ENCODE peak calls at places on chromosomes 16 and 17, in nine cellular contexts. N, C, L, M, X, H, U, T and S are unnamed samples. For H3K4me1 and H3K27me3, the result is how much of the 10 kb centered on the place peaks cover.

GRCh38 chr17:17189559-17189958 is 16.6 kb downstream of the PLD6 start:
- DNase-seq in U (no peak), L (no peak), M (no peak), H (no peak), C (no peak), N (no peak), T (no peak), X (no peak), S (peak)

GRCh38 chr17:79114455-79115301 is 40.1 kb downstream of the ENGASE start:
- DNase-seq in C (peak), H (peak), L (no peak), X (no peak), T (peak), M (peak), N (no peak), U (no peak), S (no peak)

GRCh38 chr17:5885336-5885735 is 184.8 kb upstream of the WSCD1 start:
- DNase-seq in M (no peak), U (no peak), H (no peak), N (no peak), T (no peak), X (no peak), L (no peak), C (peak), S (no peak)

GRCh38 chr16:61818850-61819249 is 217.4 kb downstream of the CDH8 start:
- DNase-seq in C (no peak), U (no peak), T (no peak), X (no peak), H (no peak), L (no peak), N (no peak), M (no peak), S (no peak)

GRCh38 chr16:4257646-4258556 is 14.9 kb downstream of the TFAP4 start:
- DNase-seq in M (peak), H (no peak), U (no peak), L (no peak), X (no peak), C (no peak), N (no peak), T (peak), S (no peak)

GRCh38 chr16:7218936-7219335 is 113.7 kb upstream of the RBFOX1 start:
- DNase-seq in C (no peak), X (no peak), U (no peak), L (no peak), N (no peak), H (peak), M (no peak), T (no peak), S (no peak)

GRCh38 chr16:85573696-85574641 is 39.2 kb upstream of the GSE1 start:
- DNase-seq in H (no peak), M (peak), L (no peak), C (peak), N (no peak), T (peak), X (no peak), U (peak), S (no peak)

GRCh38 chr16:6684076-6684673 is 648.5 kb upstream of the RBFOX1 start:
- DNase-seq in L (peak), X (no peak), N (no peak), U (no peak), H (peak), C (peak), M (no peak), T (no peak), S (no peak)

GRCh38 chr16:2288701-2289100 is 20.8 kb upstream of the RNPS1 start:
- DNase-seq in T (no peak), N (no peak), H (no peak), U (no peak), L (no peak), C (peak), M (no peak), X (no peak), S (no peak)

GRCh38 chr17:4859816-4860625 is 26.9 kb downstream of the MINK1 start:
- DNase-seq in U (no peak), H (no peak), X (no peak), N (no peak), C (no peak), T (no peak), L (no peak), M (no peak), S (no peak)

GRCh38 chr17:59372138-59372751 is 40.8 kb downstream of the YPEL2 start:
- DNase-seq in C (no peak), M (no peak), L (no peak), X (no peak), T (no peak), H (no peak), N (no peak), U (no peak), S (no peak)

GRCh38 chr16:57462978-57463362 is 491 bp downstream of the POLR2C start:
- DNase-seq in U (no peak), H (peak), M (no peak), X (no peak), C (no peak), N (no peak), T (no peak), L (no peak), S (no peak)

GRCh38 chr17:74812109-74812864 is 36.1 kb upstream of the NAT9 start:
- DNase-seq in X (no peak), M (no peak), N (no peak), T (peak), H (peak), C (no peak), L (no peak), U (no peak), S (no peak)

GRCh38 chr16:31386157-31386984 is 6.8 kb upstream of the ITGAD start:
- DNase-seq in H (no peak), X (no peak), C (peak), N (no peak), L (no peak), U (no peak), M (no peak), T (no peak), S (peak)

GRCh38 chr16:85086347-85087291 is 25.7 kb downstream of the CIBAR2 start:
- DNase-seq in L (peak), U (no peak), X (peak), H (peak), C (peak), N (peak), M (peak), T (peak), S (peak)

GRCh38 chr16:53784312-53784711 is 80.4 kb downstream of the FTO start:
- DNase-seq in C (no peak), N (no peak), H (no peak), T (no peak), L (no peak), U (no peak), X (no peak), M (no peak), S (peak)

GRCh38 chr17:65055708-65056638 is 567 bp downstream of the GNA13 start:
- DNase-seq in U (peak), T (peak), H (peak), N (peak), C (peak), M (peak), X (peak), L (no peak), S (no peak)

GRCh38 chr17:29172589-29172988 is 7.6 kb downstream of the MYO18A start:
- DNase-seq in C (no peak), L (no peak), H (no peak), M (no peak), U (no peak), T (no peak), X (peak), N (no peak), S (no peak)

GRCh38 chr17:79746955-79747507 is 16.3 kb downstream of the ENPP7 start:
- DNase-seq in T (no peak), U (no peak), M (no peak), C (peak), L (no peak), N (no peak), X (no peak), H (peak), S (no peak)

GRCh38 chr17:83200231-83200699 is 120.9 kb downstream of the METRNL start:
- DNase-seq in H (no peak), L (no peak), C (no peak), M (peak), X (peak), T (peak), N (peak), U (peak), S (no peak)

GRCh38 chr17:66684716-66685115 is 150.2 kb upstream of the CACNG5 start:
- DNase-seq in U (no peak), T (no peak), H (no peak), M (no peak), L (no peak), C (peak), X (no peak), N (no peak), S (no peak)

GRCh38 chr17:17684901-17685774 is 3.9 kb downstream of the RAI1 start:
- DNase-seq in X (no peak), M (no peak), H (no peak), L (no peak), N (no peak), C (peak), U (no peak), T (no peak), S (no peak)

GRCh38 chr16:52591441-52592215 is 44.7 kb upstream of the TOX3 start:
- DNase-seq in L (no peak), C (no peak), U (no peak), T (no peak), N (no peak), M (no peak), H (no peak), X (no peak), S (no peak)

GRCh38 chr17:31269597-31269996 is 27.4 kb downstream of the OMG start:
- DNase-seq in N (no peak), X (no peak), M (no peak), U (no peak), H (peak), L (peak), T (no peak), C (peak), S (peak)

GRCh38 chr16:720990-721764 is at the start of gene ANTKMT:
- DNase-seq in M (peak), T (peak), H (peak), L (no peak), X (peak), N (peak), U (no peak), C (peak), S (peak)

GRCh38 chr17:62696256-62696655 is 68.8 kb downstream of the MRC2 start:
- DNase-seq in H (no peak), T (no peak), N (no peak), X (no peak), M (no peak), C (peak), U (no peak), L (no peak), S (no peak)

GRCh38 chr16:19833581-19833980 is 51.1 kb downstream of the GPRC5B start:
- DNase-seq in T (no peak), N (no peak), H (no peak), U (no peak), X (no peak), L (no peak), C (no peak), M (no peak), S (no peak)

GRCh38 chr17:36592316-36592710 is 634 bp downstream of the DHRS11 start:
- DNase-seq in N (no peak), L (no peak), M (peak), U (no peak), C (peak), X (no peak), T (peak), H (peak), S (peak)

GRCh38 chr17:11935734-11936406 is 61.4 kb downstream of the ZNF18 start:
- DNase-seq in L (peak), T (peak), U (no peak), X (no peak), C (peak), N (no peak), H (peak), M (no peak), S (peak)

GRCh38 chr16:65728172-65728571 is 606.3 kb upstream of the CDH11 start:
- DNase-seq in H (peak), M (no peak), L (no peak), N (no peak), T (no peak), U (no peak), X (no peak), C (peak), S (peak)

GRCh38 chr16:30041841-30042240 is 10.8 kb upstream of the TLCD3B start:
- DNase-seq in T (no peak), C (no peak), X (no peak), M (no peak), U (no peak), L (no peak), H (no peak), N (no peak), S (no peak)

GRCh38 chr17:44587339-44587738 is 30.1 kb downstream of the FZD2 start:
- DNase-seq in H (no peak), C (peak), T (peak), X (no peak), L (no peak), N (no peak), M (peak), U (peak), S (peak)

GRCh38 chr16:79069118-79069517 is 531.4 kb downstream of the MAF start:
- DNase-seq in X (no peak), M (no peak), H (no peak), C (no peak), U (no peak), L (no peak), T (peak), N (no peak), S (no peak)

GRCh38 chr16:54493076-54493475 is 206.5 kb upstream of the IRX3 start:
- DNase-seq in T (no peak), U (no peak), H (no peak), L (no peak), C (no peak), M (no peak), N (no peak), X (no peak), S (no peak)

GRCh38 chr16:89700649-89701424 is 668 bp downstream of the SPATA2L start:
- DNase-seq in C (peak), X (peak), L (no peak), T (peak), H (peak), N (peak), U (no peak), M (no peak), S (no peak)

GRCh38 chr17:3583456-3583855 is 25.8 kb downstream of the TRPV1 start:
- DNase-seq in H (no peak), M (no peak), T (no peak), X (no peak), N (no peak), C (peak), L (no peak), U (no peak), S (no peak)

GRCh38 chr17:83196973-83197880 is 117.8 kb downstream of the METRNL start:
- DNase-seq in C (no peak), X (no peak), M (no peak), N (no peak), L (no peak), U (peak), T (peak), H (no peak), S (no peak)

GRCh38 chr17:78041401-78042179 is 83.1 kb downstream of the TNRC6C start:
- DNase-seq in L (no peak), M (no peak), N (no peak), T (no peak), U (no peak), C (no peak), X (no peak), H (no peak), S (no peak)
- H3K4me1 ChIP-seq in L (under half), M (under half), N (under half), T (under half), U (under half), C (under half), X (under half), H (under half), S (under half)

DNA sequence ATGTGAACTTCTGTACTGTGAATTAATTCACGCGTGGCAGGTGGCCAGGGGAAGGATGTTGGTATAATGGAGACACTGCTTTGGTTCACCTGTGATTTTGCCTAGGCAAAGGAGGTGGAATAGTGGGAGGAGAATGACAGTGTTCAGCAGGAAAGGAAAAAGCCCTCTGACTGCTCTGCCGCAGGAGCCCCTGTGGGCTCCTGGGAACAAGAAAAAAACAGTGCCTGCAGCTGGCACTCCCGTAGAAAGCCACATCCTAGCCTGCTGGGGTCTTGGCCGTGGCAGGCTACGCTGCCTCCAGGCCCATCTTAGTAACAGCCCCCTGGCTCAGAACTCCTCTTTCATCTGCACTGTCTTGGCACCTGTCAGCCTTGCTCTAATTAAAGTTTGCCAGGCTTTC is 20.6 kb downstream of the ADORA2B start:
- DNase-seq in C (peak), M (no peak), U (no peak), L (no peak), H (peak), N (no peak), T (no peak), X (no peak), S (no peak)
- H3K27ac ChIP-seq in C (peak), M (no peak), U (no peak), L (peak), H (no peak), N (no peak), T (no peak), X (no peak), S (no peak)

GRCh38 chr17:81048827-81049371 is 13.9 kb downstream of the BAIAP2 start:
- DNase-seq in T (no peak), H (no peak), C (no peak), L (no peak), N (no peak), M (no peak), U (no peak), X (no peak), S (no peak)

GRCh38 chr17:81045590-81046095 is 10.7 kb downstream of the BAIAP2 start:
- DNase-seq in N (no peak), L (no peak), H (no peak), U (no peak), X (no peak), C (no peak), T (no peak), M (no peak), S (no peak)

GRCh38 chr17:81046131-81046769 is 11.3 kb downstream of the BAIAP2 start:
- DNase-seq in T (no peak), L (no peak), U (no peak), X (no peak), H (no peak), N (no peak), M (no peak), C (no peak), S (no peak)

GRCh38 chr17:81044764-81045589 is 10.0 kb downstream of the BAIAP2 start:
- DNase-seq in X (peak), H (no peak), U (no peak), N (no peak), T (peak), C (no peak), L (no peak), M (peak), S (no peak)

GRCh38 chr17:81046770-81047359 is 11.9 kb downstream of the BAIAP2 start:
- DNase-seq in U (no peak), M (no peak), C (no peak), N (no peak), T (no peak), H (no peak), X (no peak), L (no peak), S (no peak)
- H3K27me3 ChIP-seq in U (under half), M (under half), C (under half), N (under half), T (under half), H (under half), X (under half), L (under half), S (under half)

DNA sequence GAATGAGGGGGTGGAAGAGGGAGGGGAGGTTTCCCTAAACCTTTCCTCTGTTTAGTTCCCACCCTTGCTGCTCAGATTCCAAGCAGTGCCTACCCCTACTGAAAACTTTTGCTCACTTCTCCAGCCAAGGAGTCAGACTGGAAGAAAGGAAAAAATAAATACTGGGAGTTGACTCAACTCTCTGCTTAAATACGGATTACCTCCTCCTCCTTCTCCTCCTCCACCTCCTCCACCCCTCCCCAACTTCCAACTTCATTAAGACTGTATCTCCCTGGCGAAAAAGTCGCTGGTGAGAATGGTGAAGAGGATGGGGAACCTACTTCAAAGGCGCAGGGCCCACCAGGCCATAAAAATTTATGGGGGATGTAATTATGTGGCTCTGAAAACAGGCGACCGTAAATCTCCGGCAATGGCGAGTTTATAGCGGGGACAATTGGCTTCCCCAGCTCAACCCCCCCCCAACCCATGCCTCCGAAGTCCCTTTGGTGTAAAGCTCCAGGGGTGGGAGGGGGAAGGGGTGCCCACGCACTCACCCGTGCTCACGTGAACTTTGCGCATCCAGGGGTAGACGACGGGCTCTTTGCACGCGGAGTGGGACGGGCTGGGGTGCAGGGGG is 712 bp downstream of the HOXB4 start:
- DNase-seq in H (no peak), C (no peak), M (no peak), U (no peak), N (no peak), L (no peak), X (no peak), T (no peak), S (no peak)
- H3K4me1 ChIP-seq in H (under half), C (under half), M (under half), U (half or more), N (under half), L (under half), X (under half), T (under half), S (under half)

DNA sequence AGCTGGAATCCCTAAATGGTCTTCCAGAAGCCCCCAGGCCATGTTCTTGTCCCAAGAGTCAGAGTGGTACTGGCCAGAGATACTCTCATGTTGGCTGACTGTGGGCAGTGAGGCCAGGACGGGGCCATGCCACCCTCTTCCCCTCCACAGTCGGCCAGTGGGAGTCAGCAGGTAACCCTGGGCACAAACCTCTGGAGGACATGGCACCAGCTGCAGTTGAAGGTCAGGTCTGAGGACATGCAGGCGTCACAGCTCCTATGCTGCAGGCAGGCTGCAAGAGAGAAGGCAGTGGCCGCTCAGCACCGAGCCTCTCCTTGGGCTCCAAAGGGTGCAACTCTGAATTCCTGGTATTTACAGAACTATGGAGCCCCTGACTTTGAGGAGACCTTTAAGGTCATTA is 68.2 kb downstream of the PLXDC1 start:
- DNase-seq in T (no peak), U (no peak), M (no peak), X (no peak), N (no peak), H (no peak), C (no peak), L (no peak), S (no peak)
- H3K27ac ChIP-seq in T (no peak), U (no peak), M (peak), X (no peak), N (no peak), H (no peak), C (no peak), L (no peak), S (no peak)